ENCODE peak calls at places on chromosomes 6 and 20, in ten cellular contexts. One of them, this sample, is unnamed. For H3K36me3 and H3K4me1, the result is how much of the 10 kb centered on the place peaks cover.

GRCh38 chr20:54429364-54429763 is 46.0 kb upstream of the DOK5 start:
- DNase-seq in fibroblast of lung: no peak
- DNase-seq in upper lobe of right lung: no peak
- DNase-seq in effector memory CD4-positive, alpha-beta T cell: no peak
- DNase-seq in heart left ventricle: no peak
- DNase-seq in endodermal cell: no peak
- DNase-seq in CD4-positive, CD25-positive, alpha-beta regulatory T cell: no peak
- DNase-seq in DND-41: no peak
- DNase-seq in IMR-90: no peak
- DNase-seq in neuronal stem cell: no peak
- DNase-seq in this sample: no peak

GRCh38 chr6:3139090-3139903 is 18.0 kb downstream of the TUBB2A start:
- DNase-seq in fibroblast of lung: peak
- DNase-seq in upper lobe of right lung: peak
- DNase-seq in effector memory CD4-positive, alpha-beta T cell: no peak
- DNase-seq in heart left ventricle: peak
- DNase-seq in endodermal cell: no peak
- DNase-seq in CD4-positive, CD25-positive, alpha-beta regulatory T cell: no peak
- DNase-seq in DND-41: no peak
- DNase-seq in IMR-90: peak
- DNase-seq in neuronal stem cell: no peak
- DNase-seq in this sample: no peak

GRCh38 chr20:34079818-34080217 is 32.2 kb downstream of the EIF2S2 start:
- DNase-seq in fibroblast of lung: no peak
- DNase-seq in upper lobe of right lung: no peak
- DNase-seq in effector memory CD4-positive, alpha-beta T cell: no peak
- DNase-seq in heart left ventricle: no peak
- DNase-seq in endodermal cell: no peak
- DNase-seq in CD4-positive, CD25-positive, alpha-beta regulatory T cell: no peak
- DNase-seq in DND-41: no peak
- DNase-seq in IMR-90: no peak
- DNase-seq in neuronal stem cell: no peak
- DNase-seq in this sample: no peak

GRCh38 chr6:154448448-154449096 is 61.9 kb downstream of the CNKSR3 start:
- DNase-seq in fibroblast of lung: peak
- DNase-seq in upper lobe of right lung: no peak
- DNase-seq in effector memory CD4-positive, alpha-beta T cell: no peak
- DNase-seq in heart left ventricle: peak
- DNase-seq in endodermal cell: no peak
- DNase-seq in CD4-positive, CD25-positive, alpha-beta regulatory T cell: no peak
- DNase-seq in DND-41: no peak
- DNase-seq in IMR-90: peak
- DNase-seq in neuronal stem cell: no peak
- DNase-seq in this sample: peak

GRCh38 chr6:142075516-142076101 is 57.1 kb upstream of the GJE1 start:
- DNase-seq in fibroblast of lung: no peak
- DNase-seq in upper lobe of right lung: no peak
- DNase-seq in effector memory CD4-positive, alpha-beta T cell: no peak
- DNase-seq in heart left ventricle: no peak
- DNase-seq in endodermal cell: peak
- DNase-seq in CD4-positive, CD25-positive, alpha-beta regulatory T cell: peak
- DNase-seq in DND-41: peak
- DNase-seq in IMR-90: no peak
- DNase-seq in neuronal stem cell: no peak
- DNase-seq in this sample: no peak

GRCh38 chr20:11235058-11235457 is 561.3 kb upstream of the JAG1 start:
- DNase-seq in fibroblast of lung: peak
- DNase-seq in upper lobe of right lung: no peak
- DNase-seq in effector memory CD4-positive, alpha-beta T cell: no peak
- DNase-seq in heart left ventricle: no peak
- DNase-seq in endodermal cell: peak
- DNase-seq in CD4-positive, CD25-positive, alpha-beta regulatory T cell: no peak
- DNase-seq in DND-41: no peak
- DNase-seq in IMR-90: peak
- DNase-seq in neuronal stem cell: no peak
- DNase-seq in this sample: no peak

GRCh38 chr20:32672315-32672981 is 1.3 kb downstream of the C20orf203 start:
- DNase-seq in fibroblast of lung: no peak
- DNase-seq in upper lobe of right lung: no peak
- DNase-seq in effector memory CD4-positive, alpha-beta T cell: no peak
- DNase-seq in heart left ventricle: no peak
- DNase-seq in endodermal cell: no peak
- DNase-seq in CD4-positive, CD25-positive, alpha-beta regulatory T cell: no peak
- DNase-seq in DND-41: peak
- DNase-seq in IMR-90: no peak
- DNase-seq in neuronal stem cell: no peak
- DNase-seq in this sample: no peak

GRCh38 chr6:160252073-160252809 is 6.4 kb downstream of the SLC22A2 start:
- DNase-seq in fibroblast of lung: no peak
- DNase-seq in upper lobe of right lung: no peak
- DNase-seq in effector memory CD4-positive, alpha-beta T cell: no peak
- DNase-seq in heart left ventricle: no peak
- DNase-seq in endodermal cell: no peak
- DNase-seq in CD4-positive, CD25-positive, alpha-beta regulatory T cell: no peak
- DNase-seq in DND-41: no peak
- DNase-seq in IMR-90: no peak
- DNase-seq in neuronal stem cell: no peak
- DNase-seq in this sample: no peak

GRCh38 chr20:5766085-5766764 is 16.0 kb downstream of the SHLD1 start:
- DNase-seq in fibroblast of lung: no peak
- DNase-seq in upper lobe of right lung: no peak
- DNase-seq in effector memory CD4-positive, alpha-beta T cell: no peak
- DNase-seq in heart left ventricle: no peak
- DNase-seq in endodermal cell: no peak
- DNase-seq in CD4-positive, CD25-positive, alpha-beta regulatory T cell: no peak
- DNase-seq in DND-41: no peak
- DNase-seq in IMR-90: no peak
- DNase-seq in neuronal stem cell: no peak
- DNase-seq in this sample: no peak

GRCh38 chr6:89679215-89680120 is 40.9 kb upstream of the LYRM2 start:
- DNase-seq in fibroblast of lung: no peak
- DNase-seq in upper lobe of right lung: no peak
- DNase-seq in effector memory CD4-positive, alpha-beta T cell: no peak
- DNase-seq in heart left ventricle: no peak
- DNase-seq in endodermal cell: no peak
- DNase-seq in CD4-positive, CD25-positive, alpha-beta regulatory T cell: no peak
- DNase-seq in DND-41: no peak
- DNase-seq in IMR-90: no peak
- DNase-seq in neuronal stem cell: no peak
- DNase-seq in this sample: no peak

GRCh38 chr6:89675949-89676753 is 37.6 kb upstream of the LYRM2 start:
- DNase-seq in fibroblast of lung: peak
- DNase-seq in upper lobe of right lung: no peak
- DNase-seq in effector memory CD4-positive, alpha-beta T cell: no peak
- DNase-seq in heart left ventricle: no peak
- DNase-seq in endodermal cell: no peak
- DNase-seq in CD4-positive, CD25-positive, alpha-beta regulatory T cell: no peak
- DNase-seq in DND-41: no peak
- DNase-seq in IMR-90: peak
- DNase-seq in neuronal stem cell: no peak
- DNase-seq in this sample: no peak

GRCh38 chr6:89680150-89680549 is 41.6 kb upstream of the LYRM2 start:
- DNase-seq in fibroblast of lung: no peak
- DNase-seq in upper lobe of right lung: no peak
- DNase-seq in effector memory CD4-positive, alpha-beta T cell: no peak
- DNase-seq in heart left ventricle: no peak
- DNase-seq in endodermal cell: no peak
- DNase-seq in CD4-positive, CD25-positive, alpha-beta regulatory T cell: no peak
- DNase-seq in DND-41: no peak
- DNase-seq in IMR-90: no peak
- DNase-seq in neuronal stem cell: no peak
- DNase-seq in this sample: no peak

GRCh38 chr6:89680551-89680950 is 42.0 kb upstream of the LYRM2 start:
- DNase-seq in fibroblast of lung: no peak
- DNase-seq in upper lobe of right lung: no peak
- DNase-seq in effector memory CD4-positive, alpha-beta T cell: no peak
- DNase-seq in heart left ventricle: no peak
- DNase-seq in endodermal cell: no peak
- DNase-seq in CD4-positive, CD25-positive, alpha-beta regulatory T cell: no peak
- DNase-seq in DND-41: no peak
- DNase-seq in IMR-90: no peak
- DNase-seq in neuronal stem cell: no peak
- DNase-seq in this sample: no peak

GRCh38 chr6:89678531-89678930 is 40.0 kb upstream of the LYRM2 start:
- DNase-seq in fibroblast of lung: no peak
- DNase-seq in upper lobe of right lung: no peak
- DNase-seq in effector memory CD4-positive, alpha-beta T cell: no peak
- DNase-seq in heart left ventricle: no peak
- DNase-seq in endodermal cell: peak
- DNase-seq in CD4-positive, CD25-positive, alpha-beta regulatory T cell: no peak
- DNase-seq in DND-41: no peak
- DNase-seq in IMR-90: no peak
- DNase-seq in neuronal stem cell: no peak
- DNase-seq in this sample: no peak
- H3K36me3 ChIP-seq in fibroblast of lung: under half
- H3K36me3 ChIP-seq in upper lobe of right lung: half or more
- H3K36me3 ChIP-seq in effector memory CD4-positive, alpha-beta T cell: half or more
- H3K36me3 ChIP-seq in heart left ventricle: under half
- H3K36me3 ChIP-seq in endodermal cell: half or more
- H3K36me3 ChIP-seq in CD4-positive, CD25-positive, alpha-beta regulatory T cell: half or more
- H3K36me3 ChIP-seq in DND-41: half or more
- H3K36me3 ChIP-seq in IMR-90: half or more
- H3K36me3 ChIP-seq in neuronal stem cell: half or more
- H3K36me3 ChIP-seq in this sample: half or more

DNA sequence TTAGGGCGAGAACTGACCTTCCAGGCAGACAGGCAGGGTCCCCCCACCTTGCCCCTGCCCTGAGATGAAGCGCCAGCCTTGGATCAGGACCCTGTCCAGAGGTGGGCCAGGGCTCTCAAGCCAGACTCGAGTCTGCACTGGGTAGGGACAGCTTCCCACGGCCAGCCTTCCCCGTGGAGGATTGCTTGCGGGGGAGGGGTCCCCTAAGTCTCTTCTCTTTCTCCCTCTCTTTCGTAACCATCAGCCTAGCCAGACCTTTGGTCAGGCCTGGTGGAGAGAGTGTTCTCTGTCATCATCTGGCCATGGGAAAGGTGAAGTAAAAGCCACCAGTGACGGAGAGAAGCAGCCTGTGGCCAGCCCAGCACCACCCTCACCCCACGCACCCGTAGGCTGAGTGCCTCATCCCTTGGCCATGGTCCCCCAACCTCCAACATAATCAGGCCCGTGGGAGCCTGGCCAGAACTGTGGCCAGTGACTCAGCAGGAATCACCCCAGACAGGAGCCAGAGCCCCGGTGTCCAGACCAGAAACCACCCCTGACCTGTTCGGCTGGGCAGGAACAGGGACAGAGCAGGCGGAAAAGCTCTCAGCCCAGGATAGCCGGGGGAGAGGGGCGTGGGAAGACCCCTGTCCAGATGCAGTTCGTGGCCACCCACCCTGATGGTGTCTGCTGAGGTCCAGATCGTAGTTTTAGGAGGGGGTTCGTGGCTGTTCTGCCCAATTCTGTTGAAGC is 47.1 kb downstream of the SNAI1 start:
- DNase-seq in fibroblast of lung: peak
- DNase-seq in upper lobe of right lung: no peak
- DNase-seq in effector memory CD4-positive, alpha-beta T cell: no peak
- DNase-seq in heart left ventricle: peak
- DNase-seq in endodermal cell: peak
- DNase-seq in CD4-positive, CD25-positive, alpha-beta regulatory T cell: no peak
- DNase-seq in DND-41: no peak
- DNase-seq in IMR-90: peak
- DNase-seq in neuronal stem cell: no peak
- DNase-seq in this sample: no peak
- H3K4me1 ChIP-seq in fibroblast of lung: under half
- H3K4me1 ChIP-seq in upper lobe of right lung: under half
- H3K4me1 ChIP-seq in effector memory CD4-positive, alpha-beta T cell: under half
- H3K4me1 ChIP-seq in heart left ventricle: under half
- H3K4me1 ChIP-seq in endodermal cell: under half
- H3K4me1 ChIP-seq in CD4-positive, CD25-positive, alpha-beta regulatory T cell: under half
- H3K4me1 ChIP-seq in DND-41: under half
- H3K4me1 ChIP-seq in IMR-90: under half
- H3K4me1 ChIP-seq in neuronal stem cell: under half
- H3K4me1 ChIP-seq in this sample: under half

GRCh38 chr6:43544461-43544860 is 27.6 kb downstream of the POLR1C start:
- DNase-seq in fibroblast of lung: no peak
- DNase-seq in upper lobe of right lung: no peak
- DNase-seq in effector memory CD4-positive, alpha-beta T cell: no peak
- DNase-seq in heart left ventricle: no peak
- DNase-seq in endodermal cell: no peak
- DNase-seq in CD4-positive, CD25-positive, alpha-beta regulatory T cell: no peak
- DNase-seq in DND-41: no peak
- DNase-seq in IMR-90: no peak
- DNase-seq in neuronal stem cell: no peak
- DNase-seq in this sample: no peak

GRCh38 chr6:43541774-43542471 is 25.0 kb downstream of the POLR1C start:
- DNase-seq in fibroblast of lung: no peak
- DNase-seq in upper lobe of right lung: no peak
- DNase-seq in effector memory CD4-positive, alpha-beta T cell: no peak
- DNase-seq in heart left ventricle: no peak
- DNase-seq in endodermal cell: no peak
- DNase-seq in CD4-positive, CD25-positive, alpha-beta regulatory T cell: no peak
- DNase-seq in DND-41: no peak
- DNase-seq in IMR-90: no peak
- DNase-seq in neuronal stem cell: no peak
- DNase-seq in this sample: no peak

DNA sequence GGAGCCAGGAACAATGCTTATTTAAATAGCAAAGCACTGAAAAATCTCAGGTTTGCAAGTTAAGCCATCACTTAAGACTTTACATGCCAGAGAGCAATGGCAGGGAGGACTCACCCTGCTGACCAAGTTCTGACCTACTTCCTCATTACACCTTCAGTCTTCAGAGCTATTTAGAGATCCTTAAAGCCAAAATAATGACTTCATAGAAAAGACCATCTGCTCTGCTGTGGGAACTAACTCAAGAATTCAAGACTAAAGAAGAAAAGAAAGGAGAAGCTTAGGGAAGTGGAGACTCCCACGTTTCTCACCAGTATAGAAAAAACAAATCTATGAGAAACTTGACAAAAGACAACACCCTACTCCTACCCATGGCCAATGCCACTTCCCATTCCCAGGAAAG is 28.6 kb downstream of the XPO5 start:
- DNase-seq in fibroblast of lung: no peak
- DNase-seq in upper lobe of right lung: no peak
- DNase-seq in effector memory CD4-positive, alpha-beta T cell: no peak
- DNase-seq in heart left ventricle: no peak
- DNase-seq in endodermal cell: no peak
- DNase-seq in CD4-positive, CD25-positive, alpha-beta regulatory T cell: no peak
- DNase-seq in DND-41: no peak
- DNase-seq in IMR-90: no peak
- DNase-seq in neuronal stem cell: no peak
- DNase-seq in this sample: no peak
- H3K36me3 ChIP-seq in fibroblast of lung: under half
- H3K36me3 ChIP-seq in upper lobe of right lung: half or more
- H3K36me3 ChIP-seq in effector memory CD4-positive, alpha-beta T cell: half or more
- H3K36me3 ChIP-seq in heart left ventricle: under half
- H3K36me3 ChIP-seq in endodermal cell: half or more
- H3K36me3 ChIP-seq in CD4-positive, CD25-positive, alpha-beta regulatory T cell: half or more
- H3K36me3 ChIP-seq in DND-41: half or more
- H3K36me3 ChIP-seq in IMR-90: half or more
- H3K36me3 ChIP-seq in neuronal stem cell: half or more
- H3K36me3 ChIP-seq in this sample: half or more

DNA sequence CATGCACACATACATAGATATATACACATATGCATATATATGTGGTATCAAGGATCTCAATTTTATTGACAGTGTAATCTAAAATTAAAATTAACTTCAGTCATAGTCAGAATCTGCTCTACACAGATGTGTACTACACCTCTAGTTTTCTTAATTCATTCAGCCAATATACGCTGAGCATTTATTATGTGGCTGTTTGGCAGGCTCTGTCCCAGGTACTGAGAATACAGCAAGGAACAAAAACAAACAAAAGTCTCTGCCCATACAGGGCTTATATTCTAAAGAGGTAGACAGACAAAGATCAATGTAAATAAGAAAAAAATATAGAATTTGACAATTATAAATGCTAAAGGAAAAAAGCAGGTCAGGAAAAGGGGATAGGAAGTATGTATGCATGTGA is 7.8 kb upstream of the RGS17 start:
- DNase-seq in fibroblast of lung: no peak
- DNase-seq in upper lobe of right lung: no peak
- DNase-seq in effector memory CD4-positive, alpha-beta T cell: no peak
- DNase-seq in heart left ventricle: no peak
- DNase-seq in endodermal cell: no peak
- DNase-seq in CD4-positive, CD25-positive, alpha-beta regulatory T cell: no peak
- DNase-seq in DND-41: no peak
- DNase-seq in IMR-90: no peak
- DNase-seq in neuronal stem cell: no peak
- DNase-seq in this sample: no peak
- H3K4me1 ChIP-seq in fibroblast of lung: under half
- H3K4me1 ChIP-seq in upper lobe of right lung: under half
- H3K4me1 ChIP-seq in effector memory CD4-positive, alpha-beta T cell: under half
- H3K4me1 ChIP-seq in heart left ventricle: under half
- H3K4me1 ChIP-seq in endodermal cell: under half
- H3K4me1 ChIP-seq in CD4-positive, CD25-positive, alpha-beta regulatory T cell: under half
- H3K4me1 ChIP-seq in DND-41: under half
- H3K4me1 ChIP-seq in IMR-90: under half
- H3K4me1 ChIP-seq in neuronal stem cell: under half
- H3K4me1 ChIP-seq in this sample: under half

This sample was measured in HAP-1.